ENCODE peak calls at places on chromosomes 16 and 17, in five cellular contexts. One of them, this sample, is unnamed.

GRCh38 chr16:53913082-53913870 is 209.3 kb downstream of the FTO start:
- DNase-seq in tibial nerve: no peak
- DNase-seq in CD4-positive, alpha-beta T cell: no peak
- DNase-seq in AG04449: peak; percentile 69
- DNase-seq in GM06990: no peak
- DNase-seq in this sample: peak; percentile 21

GRCh38 chr16:10777356-10777755 is 33.7 kb downstream of the NUBP1 start:
- DNase-seq in AG04449: no peak
- DNase-seq in tibial nerve: no peak
- DNase-seq in GM06990: no peak
- DNase-seq in CD4-positive, alpha-beta T cell: no peak
- DNase-seq in this sample: no peak

GRCh38 chr16:84513111-84514065 is 8.9 kb upstream of the MEAK7 start:
- DNase-seq in AG04449: peak; percentile 67
- DNase-seq in CD4-positive, alpha-beta T cell: no peak
- DNase-seq in GM06990: no peak
- DNase-seq in tibial nerve: no peak
- DNase-seq in this sample: no peak

GRCh38 chr16:81632392-81633146 is 146.5 kb upstream of the PLCG2 start:
- DNase-seq in CD4-positive, alpha-beta T cell: peak; percentile 79
- DNase-seq in tibial nerve: no peak
- DNase-seq in AG04449: no peak
- DNase-seq in GM06990: no peak
- DNase-seq in this sample: peak; percentile 68

GRCh38 chr17:21213491-21214014 is 408 bp downstream of the TMEM11 start:
- DNase-seq in tibial nerve: no peak
- DNase-seq in CD4-positive, alpha-beta T cell: peak; percentile 17
- DNase-seq in GM06990: no peak
- DNase-seq in AG04449: no peak
- DNase-seq in this sample: no peak

GRCh38 chr17:82047914-82048570 is 3.6 kb downstream of the RFNG start:
- DNase-seq in tibial nerve: no peak
- DNase-seq in AG04449: no peak
- DNase-seq in CD4-positive, alpha-beta T cell: no peak
- DNase-seq in GM06990: no peak
- DNase-seq in this sample: no peak

GRCh38 chr16:19837331-19837943 is 47.2 kb downstream of the GPRC5B start:
- DNase-seq in CD4-positive, alpha-beta T cell: no peak
- DNase-seq in AG04449: no peak
- DNase-seq in tibial nerve: no peak
- DNase-seq in GM06990: no peak
- DNase-seq in this sample: no peak

GRCh38 chr16:88558457-88559442 is 11.5 kb upstream of the ZC3H18 start:
- DNase-seq in GM06990: no peak
- DNase-seq in tibial nerve: peak; percentile 36
- DNase-seq in AG04449: no peak
- DNase-seq in CD4-positive, alpha-beta T cell: no peak
- DNase-seq in this sample: no peak

GRCh38 chr17:44219126-44219635 is 294 bp downstream of the UBTF start:
- DNase-seq in AG04449: no peak
- DNase-seq in GM06990: peak; percentile 87
- DNase-seq in CD4-positive, alpha-beta T cell: peak; percentile 67
- DNase-seq in tibial nerve: peak; percentile 31
- DNase-seq in this sample: peak; percentile 75

GRCh38 chr17:44086364-44087311 is 16.1 kb downstream of the G6PC3 start:
- DNase-seq in AG04449: no peak
- DNase-seq in CD4-positive, alpha-beta T cell: peak; percentile 36
- DNase-seq in GM06990: no peak
- DNase-seq in tibial nerve: no peak
- DNase-seq in this sample: no peak

GRCh38 chr16:48930951-48931553 is 321.1 kb upstream of the N4BP1 start:
- DNase-seq in CD4-positive, alpha-beta T cell: no peak
- DNase-seq in GM06990: no peak
- DNase-seq in AG04449: no peak
- DNase-seq in tibial nerve: no peak
- DNase-seq in this sample: no peak

GRCh38 chr16:52861614-52862022 is 191.1 kb downstream of the CHD9NB start:
- DNase-seq in GM06990: no peak
- DNase-seq in CD4-positive, alpha-beta T cell: no peak
- DNase-seq in AG04449: no peak
- DNase-seq in tibial nerve: no peak
- DNase-seq in this sample: no peak

GRCh38 chr16:27639588-27640276 is 89.8 kb downstream of the KATNIP start:
- DNase-seq in GM06990: no peak
- DNase-seq in AG04449: peak; percentile 10
- DNase-seq in tibial nerve: no peak
- DNase-seq in CD4-positive, alpha-beta T cell: no peak
- DNase-seq in this sample: no peak

GRCh38 chr17:40005527-40005926 is 9.7 kb upstream of the CSF3 start:
- DNase-seq in AG04449: no peak
- DNase-seq in tibial nerve: no peak
- DNase-seq in CD4-positive, alpha-beta T cell: no peak
- DNase-seq in GM06990: no peak
- DNase-seq in this sample: no peak
- TF ChIP-seq CTCF in AG04449: no peak
- TF ChIP-seq CTCF in tibial nerve: no peak
- TF ChIP-seq CTCF in CD4-positive, alpha-beta T cell: no peak
- TF ChIP-seq CTCF in GM06990: no peak
- TF ChIP-seq CTCF in this sample: no peak

GRCh38 chr17:58324409-58325288 is 3.9 kb downstream of the TSPOAP1 start:
- DNase-seq in AG04449: no peak
- DNase-seq in CD4-positive, alpha-beta T cell: no peak
- DNase-seq in tibial nerve: no peak
- DNase-seq in GM06990: peak; percentile 61
- DNase-seq in this sample: no peak
- TF ChIP-seq CTCF in AG04449: no peak
- TF ChIP-seq CTCF in CD4-positive, alpha-beta T cell: no peak
- TF ChIP-seq CTCF in tibial nerve: no peak
- TF ChIP-seq CTCF in GM06990: no peak
- TF ChIP-seq CTCF in this sample: no peak

GRCh38 chr16:65531475-65531874 is 409.6 kb upstream of the CDH11 start:
- DNase-seq in tibial nerve: no peak
- DNase-seq in AG04449: no peak
- DNase-seq in CD4-positive, alpha-beta T cell: no peak
- DNase-seq in GM06990: no peak
- DNase-seq in this sample: no peak
- TF ChIP-seq CTCF in tibial nerve: no peak
- TF ChIP-seq CTCF in AG04449: no peak
- TF ChIP-seq CTCF in CD4-positive, alpha-beta T cell: no peak
- TF ChIP-seq CTCF in GM06990: no peak
- TF ChIP-seq CTCF in this sample: no peak

GRCh38 chr17:74119049-74119580 is 84.4 kb upstream of the RPL38 start:
- DNase-seq in GM06990: no peak
- DNase-seq in tibial nerve: no peak
- DNase-seq in AG04449: no peak
- DNase-seq in CD4-positive, alpha-beta T cell: no peak
- DNase-seq in this sample: no peak

GRCh38 chr17:74117999-74118421 is 85.5 kb upstream of the RPL38 start:
- DNase-seq in tibial nerve: no peak
- DNase-seq in GM06990: no peak
- DNase-seq in CD4-positive, alpha-beta T cell: no peak
- DNase-seq in AG04449: no peak
- DNase-seq in this sample: no peak

GRCh38 chr17:74119960-74120359 is 83.5 kb upstream of the RPL38 start:
- DNase-seq in tibial nerve: no peak
- DNase-seq in AG04449: no peak
- DNase-seq in GM06990: no peak
- DNase-seq in CD4-positive, alpha-beta T cell: no peak
- DNase-seq in this sample: no peak

GRCh38 chr17:74117087-74117486 is 86.4 kb upstream of the RPL38 start:
- DNase-seq in GM06990: no peak
- DNase-seq in tibial nerve: no peak
- DNase-seq in CD4-positive, alpha-beta T cell: no peak
- DNase-seq in AG04449: no peak
- DNase-seq in this sample: no peak

DNA sequence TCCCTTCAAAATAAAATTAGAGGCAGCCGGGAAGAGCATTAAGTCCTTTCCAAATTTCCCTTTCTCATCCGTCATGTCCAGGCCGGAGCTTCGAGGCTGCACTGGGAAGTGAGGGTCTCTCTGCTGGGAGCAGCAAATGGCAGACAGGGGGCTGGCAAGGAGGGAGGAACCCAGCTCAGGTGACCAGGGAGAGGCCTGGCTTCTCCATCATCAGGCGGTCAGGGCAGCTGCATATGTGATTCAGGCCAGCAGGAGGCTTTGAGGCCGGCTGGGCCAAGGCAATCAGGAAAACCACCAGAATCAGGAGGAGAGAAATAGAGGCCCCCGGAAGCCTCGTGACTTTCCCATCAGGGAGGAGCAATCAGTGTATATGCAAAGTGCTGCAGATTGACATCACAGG is 85.0 kb upstream of the RPL38 start:
- DNase-seq in AG04449: no peak
- DNase-seq in GM06990: no peak
- DNase-seq in tibial nerve: no peak
- DNase-seq in CD4-positive, alpha-beta T cell: no peak
- DNase-seq in this sample: no peak
- TF ChIP-seq CTCF in AG04449: no peak
- TF ChIP-seq CTCF in GM06990: no peak
- TF ChIP-seq CTCF in tibial nerve: no peak
- TF ChIP-seq CTCF in CD4-positive, alpha-beta T cell: no peak
- TF ChIP-seq CTCF in this sample: no peak